ENCODE peak calls at places on chromosomes 1 and 21, in four cellular contexts. One of them, this sample, is unnamed.

GRCh38 chr21:41805038-41805437 is 38.2 kb upstream of the RIPK4 start:
- DNase-seq in AG04449: no peak
- DNase-seq in fibroblast of lung: no peak
- DNase-seq in astrocyte of the spinal cord: no peak
- DNase-seq in this sample: no peak

GRCh38 chr21:34953950-34954349 is 95.2 kb downstream of the RUNX1 start:
- DNase-seq in AG04449: no peak
- DNase-seq in fibroblast of lung: no peak
- DNase-seq in astrocyte of the spinal cord: no peak
- DNase-seq in this sample: no peak

GRCh38 chr1:115810609-115811008 is 30.3 kb downstream of the NHLH2 start:
- DNase-seq in AG04449: no peak
- DNase-seq in fibroblast of lung: no peak
- DNase-seq in astrocyte of the spinal cord: no peak
- DNase-seq in this sample: no peak

GRCh38 chr1:246725191-246725590 is 982 bp downstream of the SCCPDH start:
- DNase-seq in AG04449: no peak
- DNase-seq in fibroblast of lung: no peak
- DNase-seq in astrocyte of the spinal cord: no peak
- DNase-seq in this sample: no peak

GRCh38 chr1:182164273-182164672 is 102.8 kb upstream of the ZNF648 start:
- DNase-seq in AG04449: no peak
- DNase-seq in fibroblast of lung: no peak
- DNase-seq in astrocyte of the spinal cord: no peak
- DNase-seq in this sample: no peak

GRCh38 chr1:167797005-167797404 is 75.2 kb downstream of the MPZL1 start:
- DNase-seq in AG04449: peak
- DNase-seq in fibroblast of lung: peak
- DNase-seq in astrocyte of the spinal cord: peak
- DNase-seq in this sample: peak

GRCh38 chr1:115837386-115837761 is 3.6 kb downstream of the NHLH2 start:
- DNase-seq in AG04449: no peak
- DNase-seq in fibroblast of lung: no peak
- DNase-seq in astrocyte of the spinal cord: no peak
- DNase-seq in this sample: no peak

GRCh38 chr1:180310095-180310494 is 80.0 kb downstream of the LHX4 start:
- DNase-seq in AG04449: no peak
- DNase-seq in fibroblast of lung: peak
- DNase-seq in astrocyte of the spinal cord: no peak
- DNase-seq in this sample: no peak

GRCh38 chr1:68570859-68571258 is 74.0 kb upstream of the DEPDC1 start:
- DNase-seq in AG04449: no peak
- DNase-seq in fibroblast of lung: no peak
- DNase-seq in astrocyte of the spinal cord: no peak
- DNase-seq in this sample: no peak

GRCh38 chr1:185244015-185244747 is 72.9 kb downstream of the IVNS1ABP start:
- DNase-seq in AG04449: peak
- DNase-seq in fibroblast of lung: peak
- DNase-seq in astrocyte of the spinal cord: peak
- DNase-seq in this sample: peak

GRCh38 chr1:100580446-100580845 is 42.5 kb downstream of the GPR88 start:
- DNase-seq in AG04449: no peak
- DNase-seq in fibroblast of lung: no peak
- DNase-seq in astrocyte of the spinal cord: no peak
- DNase-seq in this sample: no peak

GRCh38 chr1:154463512-154463990 is 38.5 kb upstream of the TDRD10 start:
- DNase-seq in AG04449: no peak
- DNase-seq in fibroblast of lung: no peak
- DNase-seq in astrocyte of the spinal cord: peak
- DNase-seq in this sample: no peak

GRCh38 chr1:93042822-93043557 is 36.1 kb upstream of the MTF2 start:
- DNase-seq in AG04449: no peak
- DNase-seq in fibroblast of lung: no peak
- DNase-seq in astrocyte of the spinal cord: no peak
- DNase-seq in this sample: no peak

GRCh38 chr1:150815871-150816270 is 7.8 kb upstream of the CTSK start:
- DNase-seq in AG04449: no peak
- DNase-seq in fibroblast of lung: no peak
- DNase-seq in astrocyte of the spinal cord: no peak
- DNase-seq in this sample: no peak

GRCh38 chr1:116748272-116748671 is 6.0 kb upstream of the CD2 start:
- DNase-seq in AG04449: no peak
- DNase-seq in fibroblast of lung: no peak
- DNase-seq in astrocyte of the spinal cord: no peak
- DNase-seq in this sample: no peak

GRCh38 chr1:24857528-24858133 is 72.4 kb downstream of the RUNX3 start:
- DNase-seq in AG04449: no peak
- DNase-seq in fibroblast of lung: no peak
- DNase-seq in astrocyte of the spinal cord: no peak
- DNase-seq in this sample: no peak
- TF ChIP-seq CTCF in AG04449: no peak
- TF ChIP-seq CTCF in fibroblast of lung: no peak
- TF ChIP-seq CTCF in astrocyte of the spinal cord: no peak
- TF ChIP-seq CTCF in this sample: peak

DNA sequence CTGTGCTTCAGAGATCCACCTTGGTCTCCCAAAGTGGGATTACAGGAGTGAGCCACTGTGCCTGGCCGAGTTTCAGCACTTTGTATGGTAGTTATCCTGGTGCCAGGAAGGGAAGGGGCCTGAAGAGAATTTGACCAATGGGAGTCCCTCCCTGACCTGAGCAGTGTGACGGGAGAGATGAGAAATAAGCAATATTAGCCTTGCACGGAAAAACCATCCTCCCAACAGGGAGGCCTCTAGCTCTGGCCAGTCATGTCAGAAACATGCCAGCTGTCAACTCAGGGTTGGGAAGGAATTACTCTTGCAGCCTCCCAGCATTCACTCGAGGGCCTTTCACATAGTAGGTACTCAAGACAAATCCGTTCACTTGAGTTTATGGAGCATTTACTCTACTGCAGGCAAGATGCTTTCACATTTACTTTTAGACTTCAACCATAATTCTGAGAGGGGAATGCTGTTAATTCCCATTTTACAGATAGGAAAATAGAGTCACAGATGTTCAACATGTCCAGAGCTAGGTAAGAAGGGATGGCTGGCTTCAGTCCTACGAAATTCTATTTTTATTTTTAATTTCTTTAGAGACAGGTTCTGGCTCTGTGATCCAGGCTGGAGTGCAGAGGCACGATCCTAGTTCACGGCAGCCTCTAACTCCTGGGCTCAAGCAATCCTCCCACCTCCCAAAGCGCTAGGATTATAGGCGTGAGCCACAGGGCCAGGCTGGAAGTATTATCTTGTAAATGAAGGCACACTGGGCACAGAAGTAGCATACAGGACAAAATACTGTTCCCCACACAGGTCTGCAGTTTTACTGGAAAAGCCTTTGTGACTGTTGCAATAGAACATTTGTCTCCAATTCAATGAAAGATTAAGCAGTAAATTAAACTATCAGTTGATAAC is 3.2 kb upstream of the ATP13A2 start:
- DNase-seq in AG04449: no peak
- DNase-seq in fibroblast of lung: no peak
- DNase-seq in astrocyte of the spinal cord: no peak
- DNase-seq in this sample: no peak
- H3K4me3 ChIP-seq in AG04449: no peak
- H3K4me3 ChIP-seq in fibroblast of lung: no peak
- H3K4me3 ChIP-seq in astrocyte of the spinal cord: no peak
- H3K4me3 ChIP-seq in this sample: no peak

DNA sequence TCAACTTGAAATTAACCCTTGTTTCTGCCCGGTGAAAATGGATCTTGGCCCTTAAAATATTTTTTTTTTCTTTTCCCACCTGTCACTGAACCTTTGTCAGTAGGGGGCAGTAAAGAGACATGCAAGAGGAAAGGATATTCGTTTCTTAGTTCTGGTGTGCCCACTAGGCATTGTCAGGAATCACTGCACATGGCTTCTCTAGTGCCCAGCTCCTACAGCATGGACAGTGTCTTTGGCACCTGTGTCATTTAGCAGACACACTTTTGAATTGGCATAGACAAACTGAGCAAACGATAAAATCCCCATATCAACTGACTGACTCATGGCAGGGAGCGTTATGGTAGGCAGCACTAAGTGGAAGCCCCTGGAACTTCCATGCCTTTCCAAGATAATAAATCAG is 1048.1 kb downstream of the BRINP3 start:
- DNase-seq in AG04449: peak
- DNase-seq in fibroblast of lung: peak
- DNase-seq in astrocyte of the spinal cord: peak
- DNase-seq in this sample: no peak
- TF ChIP-seq CTCF in AG04449: no peak
- TF ChIP-seq CTCF in fibroblast of lung: peak
- TF ChIP-seq CTCF in astrocyte of the spinal cord: peak
- TF ChIP-seq CTCF in this sample: no peak

DNA sequence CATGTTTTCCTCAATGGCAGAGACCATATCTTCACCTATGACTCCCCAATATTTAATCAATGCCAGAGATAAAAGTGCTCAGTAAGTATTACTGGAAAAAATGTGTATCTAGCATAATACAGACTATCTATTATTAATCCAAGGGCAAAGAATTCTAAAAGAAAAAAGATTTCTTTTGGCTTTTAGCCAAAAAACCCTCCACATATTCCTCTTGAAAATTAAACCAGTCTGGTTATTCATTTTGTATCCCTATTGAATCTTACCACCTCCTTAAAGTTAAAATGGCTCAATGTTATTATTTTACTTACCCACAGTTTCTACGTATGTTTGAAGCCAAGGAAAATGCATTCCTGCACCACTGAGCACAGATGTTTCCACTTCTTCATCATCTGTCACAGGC is 1.6 kb downstream of the TAF1A start:
- DNase-seq in AG04449: no peak
- DNase-seq in fibroblast of lung: no peak
- DNase-seq in astrocyte of the spinal cord: no peak
- DNase-seq in this sample: no peak
- H3K4me3 ChIP-seq in AG04449: no peak
- H3K4me3 ChIP-seq in fibroblast of lung: no peak
- H3K4me3 ChIP-seq in astrocyte of the spinal cord: no peak
- H3K4me3 ChIP-seq in this sample: no peak

DNA sequence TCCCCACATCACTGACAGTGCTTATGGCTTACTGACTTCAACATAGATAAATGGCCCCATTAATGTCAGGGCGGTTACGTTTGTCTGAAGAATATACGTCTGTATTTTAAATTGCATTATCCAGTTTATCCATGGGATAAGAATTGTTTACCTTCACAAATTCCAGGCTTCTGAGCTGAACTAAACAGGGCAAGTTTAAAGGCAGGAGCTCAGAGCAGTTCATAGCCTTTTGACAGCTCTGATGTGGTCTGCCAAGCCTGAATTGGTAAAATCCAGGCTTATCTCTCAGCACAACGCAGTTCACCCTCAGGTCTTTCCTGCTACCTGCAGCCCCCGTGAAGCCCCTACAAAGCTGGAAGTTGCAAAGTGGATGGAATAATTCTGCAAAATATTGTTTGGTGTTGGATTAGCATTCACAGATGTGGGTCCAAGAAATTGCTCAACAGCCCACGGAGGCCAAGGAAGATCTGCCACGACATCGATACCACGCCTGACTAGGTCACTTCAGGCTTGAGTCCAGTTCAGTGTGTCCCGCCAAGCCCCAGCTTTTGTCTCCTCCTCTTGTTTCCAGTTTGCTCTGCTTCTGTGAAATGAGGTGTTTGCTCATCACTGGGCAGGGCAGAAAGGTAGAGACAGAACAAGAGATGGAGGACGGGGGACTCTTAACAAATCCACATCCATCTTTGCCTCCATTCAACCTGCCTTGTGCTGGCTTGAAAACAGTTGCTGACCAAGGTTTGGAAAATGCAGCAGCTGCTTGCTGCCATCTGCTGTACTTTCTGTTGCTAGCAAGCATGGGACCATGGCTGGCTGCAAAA is 79.8 kb upstream of the GREM2 start:
- DNase-seq in AG04449: no peak
- DNase-seq in fibroblast of lung: peak
- DNase-seq in astrocyte of the spinal cord: peak
- DNase-seq in this sample: peak
- TF ChIP-seq CTCF in AG04449: peak
- TF ChIP-seq CTCF in fibroblast of lung: peak
- TF ChIP-seq CTCF in astrocyte of the spinal cord: peak
- TF ChIP-seq CTCF in this sample: peak

GRCh38 chr1:75135829-75136142 is 1.6 kb downstream of the LHX8 start:
- DNase-seq in AG04449: no peak
- DNase-seq in fibroblast of lung: no peak
- DNase-seq in astrocyte of the spinal cord: no peak
- DNase-seq in this sample: no peak
- H3K4me3 ChIP-seq in AG04449: no peak
- H3K4me3 ChIP-seq in fibroblast of lung: peak
- H3K4me3 ChIP-seq in astrocyte of the spinal cord: no peak
- H3K4me3 ChIP-seq in this sample: no peak

GRCh38 chr1:213051881-213052202 is 801 bp downstream of the RPS6KC1 start:
- DNase-seq in AG04449: no peak
- DNase-seq in fibroblast of lung: no peak
- DNase-seq in astrocyte of the spinal cord: no peak
- DNase-seq in this sample: no peak

GRCh38 chr1:213049232-213049631 is 1.8 kb upstream of the RPS6KC1 start:
- DNase-seq in AG04449: no peak
- DNase-seq in fibroblast of lung: no peak
- DNase-seq in astrocyte of the spinal cord: no peak
- DNase-seq in this sample: no peak

GRCh38 chr1:213053455-213053854 is 2.4 kb downstream of the RPS6KC1 start:
- DNase-seq in AG04449: no peak
- DNase-seq in fibroblast of lung: no peak
- DNase-seq in astrocyte of the spinal cord: no peak
- DNase-seq in this sample: no peak

GRCh38 chr1:213050745-213051126 is 305 bp upstream of the RPS6KC1 start:
- DNase-seq in AG04449: no peak
- DNase-seq in fibroblast of lung: no peak
- DNase-seq in astrocyte of the spinal cord: no peak
- DNase-seq in this sample: no peak

GRCh38 chr1:213051127-213051880 is at the start of gene RPS6KC1:
- DNase-seq in AG04449: no peak
- DNase-seq in fibroblast of lung: peak
- DNase-seq in astrocyte of the spinal cord: peak
- DNase-seq in this sample: peak
- TF ChIP-seq CTCF in AG04449: peak
- TF ChIP-seq CTCF in fibroblast of lung: no peak
- TF ChIP-seq CTCF in astrocyte of the spinal cord: peak
- TF ChIP-seq CTCF in this sample: peak